ENCODE peak calls at places on chromosomes 11 and 22, in five cellular contexts. R is stimulated activated naive B cell treated with anti-CD40 and anti-IgM and Interleukin-4, amounts not matched to agents 10 μg/mL and 1 μg/mL and 100 μg/mL, for 72 hours; Y is substantia nigra; D is T-cell; K is A549. E is an unnamed sample.

GRCh38 chr11:85946221-85946620 is 91.0 kb downstream of the CCDC83 start:
- DNase-seq in Y (no peak), K (no peak), D (no peak), R (no peak), E (no peak)

GRCh38 chr11:133649059-133649458 is 116.8 kb upstream of the OPCML start:
- DNase-seq in Y (no peak), R (no peak), D (no peak), K (no peak), E (no peak)

GRCh38 chr11:128624269-128625170 is 37.2 kb upstream of the ETS1 start:
- DNase-seq in K (no peak), R (peak), Y (no peak), D (peak), E (no peak)

GRCh38 chr22:46057762-46058420 is 80.9 kb upstream of the WNT7B start:
- DNase-seq in D (no peak), R (peak), Y (no peak), K (no peak), E (peak)

GRCh38 chr11:118430956-118431355 is 5.3 kb upstream of the KMT2A start:
- DNase-seq in D (no peak), Y (no peak), K (no peak), R (no peak), E (no peak)

GRCh38 chr11:61711493-61711892 is 31.3 kb downstream of the DAGLA start:
- DNase-seq in Y (no peak), R (no peak), K (no peak), D (no peak), E (no peak)

GRCh38 chr22:29171721-29172120 is 34.0 kb upstream of the EMID1 start:
- DNase-seq in Y (no peak), K (no peak), R (no peak), D (no peak), E (no peak)

GRCh38 chr11:61509058-61510029 is 795 bp downstream of the LRRC10B start:
- DNase-seq in K (peak), D (peak), Y (no peak), R (peak), E (peak)

GRCh38 chr11:11757871-11758270 is 83.9 kb upstream of the USP47 start:
- DNase-seq in R (no peak), D (no peak), K (no peak), Y (no peak), E (no peak)

GRCh38 chr11:5224538-5225479 is 2.1 kb downstream of the HBB start:
- DNase-seq in D (no peak), R (no peak), K (no peak), Y (no peak), E (no peak)

GRCh38 chr11:130528301-130528651 is 79.8 kb downstream of the ADAMTS15 start:
- DNase-seq in D (no peak), Y (no peak), K (no peak), R (no peak), E (peak)

GRCh38 chr11:1482581-1483444 is 3.8 kb downstream of the MOB2 start:
- DNase-seq in K (no peak), Y (no peak), D (no peak), R (no peak), E (no peak)

GRCh38 chr11:70146895-70147520 is 56.1 kb upstream of the FADD start:
- DNase-seq in D (no peak), Y (no peak), K (no peak), R (no peak), E (no peak)

GRCh38 chr11:20022363-20023081 is 137.8 kb downstream of the DBX1 start:
- DNase-seq in Y (no peak), D (no peak), R (no peak), K (peak), E (no peak)

GRCh38 chr11:66845143-66845875 is 2.1 kb downstream of the RCE1 start:
- DNase-seq in Y (no peak), R (no peak), K (no peak), D (no peak), E (no peak)

GRCh38 chr22:29457730-29458129 is 19.3 kb downstream of the RFPL1 start:
- DNase-seq in K (peak), R (peak), D (no peak), Y (no peak), E (no peak)

GRCh38 chr22:37229012-37229804 is 14.9 kb downstream of the RAC2 start:
- DNase-seq in R (no peak), D (no peak), K (peak), Y (no peak), E (peak)

GRCh38 chr11:975824-976223 is 50.2 kb downstream of the AP2A2 start:
- DNase-seq in D (no peak), K (peak), Y (no peak), R (no peak), E (no peak)

GRCh38 chr11:293852-294661 is 5.1 kb downstream of the PGGHG start:
- DNase-seq in D (peak), R (no peak), Y (no peak), K (no peak), E (no peak)

GRCh38 chr22:41946360-41947180 is at the start of gene CENPM:
- DNase-seq in D (peak), R (peak), Y (peak), K (peak), E (peak)

GRCh38 chr11:108895579-108896480 is 231.0 kb downstream of the DDX10 start:
- DNase-seq in R (no peak), D (no peak), Y (no peak), K (no peak), E (peak)

GRCh38 chr11:35289821-35290220 is 129.5 kb downstream of the SLC1A2 start:
- DNase-seq in R (no peak), K (no peak), D (no peak), Y (no peak), E (no peak)

E was measured in SJSA1.